ENCODE peak calls at places on chromosomes 2 and 18, in seven cellular contexts. Y is cardiac fibroblast; X is activated CD4-positive, alpha-beta T cell treated with anti-CD3 and anti-CD28 coated beads, Interleukin-2, amount 50 U/mL, for 4 hours; J is stimulated activated CD8-positive, alpha-beta memory T cell treated with anti-CD3 and anti-CD28 coated beads, Interleukin-7, amount 100 ng/mL, for 24 hours; G is Peyer's patch; K is NCI-H460; H is activated naive CD4-positive, alpha-beta T cell treated with Interleukin-2 at 50 U/mL for 16 hours. A is an unnamed sample.

GRCh38 chr2:32495139-32495538 is 132.7 kb upstream of the TTC27 start:
- DNase-seq in G (no peak), K (no peak), Y (no peak), X (no peak), J (no peak), H (no peak), A (no peak)

GRCh38 chr18:51241226-51241625 is 43.7 kb upstream of the MEX3C start:
- DNase-seq in Y (no peak), K (no peak), G (no peak), H (no peak), X (no peak), J (no peak), A (no peak)

GRCh38 chr18:23032030-23032582 is 99.0 kb downstream of the RBBP8 start:
- DNase-seq in X (no peak), H (no peak), J (no peak), Y (peak; percentile 69), K (no peak), G (no peak), A (peak; percentile 85)

GRCh38 chr2:225512873-225513580 is 113.5 kb downstream of the NYAP2 start:
- DNase-seq in K (peak; percentile 23), H (no peak), Y (no peak), G (no peak), X (no peak), J (no peak), A (no peak)

GRCh38 chr2:81304154-81304830 is 999.7 kb upstream of the LRRTM1 start:
- DNase-seq in J (no peak), H (no peak), K (no peak), Y (no peak), X (no peak), G (peak; percentile 50), A (no peak)

GRCh38 chr2:239955989-239956817 is 68.9 kb downstream of the NDUFA10 start:
- DNase-seq in K (no peak), Y (no peak), J (no peak), H (no peak), G (no peak), X (no peak), A (no peak)

GRCh38 chr2:134489732-134490384 is 228.9 kb downstream of the TMEM163 start:
- DNase-seq in G (no peak), K (no peak), X (no peak), H (no peak), Y (no peak), J (no peak), A (no peak)

GRCh38 chr2:38176619-38177021 is 100.7 kb upstream of the CYP1B1 start:
- DNase-seq in G (no peak), X (no peak), H (no peak), J (no peak), Y (peak; percentile 66), K (no peak), A (peak; percentile 26)

GRCh38 chr2:38533180-38533579 is 69.5 kb downstream of the HNRNPLL start:
- DNase-seq in H (no peak), G (peak; percentile 81), X (no peak), Y (no peak), J (no peak), K (no peak), A (no peak)

GRCh38 chr2:20450201-20451108 is 3.6 kb downstream of the RHOB start:
- DNase-seq in K (peak; percentile 81), J (no peak), H (no peak), X (no peak), G (peak; percentile 65), Y (peak; percentile 95), A (peak; percentile 81)

GRCh38 chr2:85135066-85135914 is 2.1 kb downstream of the TCF7L1 start:
- DNase-seq in H (no peak), J (no peak), K (no peak), Y (no peak), G (no peak), X (no peak), A (no peak)

GRCh38 chr18:49645836-49646235 is 84.0 kb downstream of the LIPG start:
- DNase-seq in K (no peak), J (no peak), G (peak; percentile 58), H (no peak), Y (peak; percentile 76), X (no peak), A (peak; percentile 67)

GRCh38 chr18:30245756-30246515 is 796.6 kb downstream of the DSC3 start:
- DNase-seq in G (no peak), H (no peak), J (no peak), Y (no peak), K (no peak), X (no peak), A (no peak)